ENCODE peak calls at places on chromosomes 1 and 21, in four cellular contexts. One of them, this sample, is unnamed.

GRCh38 chr1:59499273-59499955 is 202.5 kb downstream of the FGGY start:
- DNase-seq in epithelial cell of proximal tubule: no peak
- DNase-seq in kidney epithelial cell: no peak
- DNase-seq in stomach: no peak
- DNase-seq in this sample: no peak

GRCh38 chr1:16093611-16094010 is 20.2 kb upstream of the FAM131C start:
- DNase-seq in epithelial cell of proximal tubule: no peak
- DNase-seq in kidney epithelial cell: no peak
- DNase-seq in stomach: no peak
- DNase-seq in this sample: no peak

GRCh38 chr1:214386747-214387146 is 105.8 kb downstream of the SMYD2 start:
- DNase-seq in epithelial cell of proximal tubule: no peak
- DNase-seq in kidney epithelial cell: no peak
- DNase-seq in stomach: no peak
- DNase-seq in this sample: no peak

GRCh38 chr1:210828996-210829596 is 304.9 kb downstream of the KCNH1 start:
- DNase-seq in epithelial cell of proximal tubule: no peak
- DNase-seq in kidney epithelial cell: no peak
- DNase-seq in stomach: no peak
- DNase-seq in this sample: no peak

GRCh38 chr1:231108500-231109254 is 53.2 kb upstream of the TRIM67 start:
- DNase-seq in epithelial cell of proximal tubule: no peak
- DNase-seq in kidney epithelial cell: no peak
- DNase-seq in stomach: no peak
- DNase-seq in this sample: no peak

GRCh38 chr21:15444118-15444960 is 285.4 kb upstream of the USP25 start:
- DNase-seq in epithelial cell of proximal tubule: no peak
- DNase-seq in kidney epithelial cell: no peak
- DNase-seq in stomach: no peak
- DNase-seq in this sample: no peak

GRCh38 chr1:112698366-112699310 is 8.3 kb downstream of the RHOC start:
- DNase-seq in epithelial cell of proximal tubule: no peak
- DNase-seq in kidney epithelial cell: no peak
- DNase-seq in stomach: peak; percentile 70
- DNase-seq in this sample: no peak

GRCh38 chr1:218242171-218242570 is 42.9 kb upstream of the RRP15 start:
- DNase-seq in epithelial cell of proximal tubule: no peak
- DNase-seq in kidney epithelial cell: no peak
- DNase-seq in stomach: no peak
- DNase-seq in this sample: no peak

GRCh38 chr1:84998642-84999280 is 1.8 kb upstream of the MCOLN2 start:
- DNase-seq in epithelial cell of proximal tubule: no peak
- DNase-seq in kidney epithelial cell: no peak
- DNase-seq in stomach: peak; percentile 30
- DNase-seq in this sample: peak; percentile 4

GRCh38 chr21:45317401-45318145 is 29.9 kb upstream of the POFUT2 start:
- DNase-seq in epithelial cell of proximal tubule: no peak
- DNase-seq in kidney epithelial cell: no peak
- DNase-seq in stomach: no peak
- DNase-seq in this sample: peak; percentile 55

GRCh38 chr21:45466330-45467220 is 61.6 kb downstream of the COL18A1 start:
- DNase-seq in epithelial cell of proximal tubule: no peak
- DNase-seq in kidney epithelial cell: no peak
- DNase-seq in stomach: no peak
- DNase-seq in this sample: no peak

DNA sequence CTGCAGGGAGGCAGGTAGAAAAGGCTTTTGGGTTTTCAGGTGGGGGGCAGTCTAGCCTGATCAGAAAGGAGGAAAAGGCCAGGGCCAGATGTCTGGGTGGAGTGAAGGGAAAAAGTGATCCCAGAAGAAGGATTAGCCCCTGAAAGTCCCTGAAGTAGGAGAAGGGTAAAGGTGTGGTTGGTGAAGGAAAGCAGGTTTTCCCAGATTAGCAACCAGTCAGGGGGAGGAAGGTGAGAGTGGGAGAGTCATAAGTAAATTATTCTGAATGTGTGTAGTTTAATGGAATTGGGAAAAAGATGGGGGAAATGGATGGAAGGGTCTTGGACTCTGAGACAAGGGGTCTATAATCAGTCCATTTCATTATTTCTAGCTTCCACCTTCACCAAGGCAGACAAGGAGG is 647 bp upstream of the SPRR1A start:
- DNase-seq in epithelial cell of proximal tubule: no peak
- DNase-seq in kidney epithelial cell: no peak
- DNase-seq in stomach: no peak
- DNase-seq in this sample: no peak
- TF ChIP-seq CTCF in epithelial cell of proximal tubule: no peak
- TF ChIP-seq CTCF in kidney epithelial cell: no peak
- TF ChIP-seq CTCF in stomach: no peak
- TF ChIP-seq CTCF in this sample: no peak

GRCh38 chr1:223011230-223011856 is 131.7 kb downstream of the TLR5 start:
- DNase-seq in epithelial cell of proximal tubule: no peak
- DNase-seq in kidney epithelial cell: no peak
- DNase-seq in stomach: no peak
- DNase-seq in this sample: no peak
- H3K4me3 ChIP-seq in epithelial cell of proximal tubule: no peak overlapping the region
- H3K4me3 ChIP-seq in kidney epithelial cell: no peak overlapping the region
- H3K4me3 ChIP-seq in stomach: no peak overlapping the region
- H3K4me3 ChIP-seq in this sample: no peak overlapping the region

GRCh38 chr1:200131551-200132125 is 104.1 kb downstream of the NR5A2 start:
- DNase-seq in epithelial cell of proximal tubule: no peak
- DNase-seq in kidney epithelial cell: peak; percentile 10
- DNase-seq in stomach: no peak
- DNase-seq in this sample: no peak
- TF ChIP-seq CTCF in epithelial cell of proximal tubule: no peak
- TF ChIP-seq CTCF in kidney epithelial cell: no peak
- TF ChIP-seq CTCF in stomach: no peak
- TF ChIP-seq CTCF in this sample: no peak

DNA sequence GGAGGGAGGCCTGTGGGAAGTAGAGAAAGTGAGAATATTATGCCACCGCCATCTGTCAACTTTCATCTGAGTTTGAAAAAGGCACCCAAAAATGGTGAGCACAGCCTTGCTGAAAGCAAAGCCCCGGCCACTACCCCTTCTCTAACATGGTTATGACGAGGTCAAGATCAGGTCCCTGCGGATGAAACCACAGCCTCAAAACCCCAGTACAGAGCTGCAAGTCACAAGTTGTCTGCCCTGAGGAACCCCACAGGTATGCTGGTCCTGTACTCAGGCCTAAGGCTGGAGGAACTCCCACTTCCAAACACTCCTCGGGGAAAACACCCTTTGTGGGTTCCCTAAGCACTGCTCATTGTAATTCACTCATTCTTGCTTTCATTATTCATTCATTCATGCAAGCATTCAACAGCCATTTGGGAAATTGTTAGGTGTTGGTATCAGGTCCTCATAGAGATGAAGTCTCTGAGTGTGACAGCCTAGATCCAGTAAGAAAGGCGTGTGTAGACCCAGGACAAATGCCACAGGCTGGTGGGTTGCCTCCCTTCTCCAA is 216.6 kb upstream of the EDN2 start:
- DNase-seq in epithelial cell of proximal tubule: no peak
- DNase-seq in kidney epithelial cell: no peak
- DNase-seq in stomach: no peak
- DNase-seq in this sample: no peak
- H3K4me3 ChIP-seq in epithelial cell of proximal tubule: no peak overlapping the region
- H3K4me3 ChIP-seq in kidney epithelial cell: no peak overlapping the region
- H3K4me3 ChIP-seq in stomach: no peak overlapping the region
- H3K4me3 ChIP-seq in this sample: no peak overlapping the region

DNA sequence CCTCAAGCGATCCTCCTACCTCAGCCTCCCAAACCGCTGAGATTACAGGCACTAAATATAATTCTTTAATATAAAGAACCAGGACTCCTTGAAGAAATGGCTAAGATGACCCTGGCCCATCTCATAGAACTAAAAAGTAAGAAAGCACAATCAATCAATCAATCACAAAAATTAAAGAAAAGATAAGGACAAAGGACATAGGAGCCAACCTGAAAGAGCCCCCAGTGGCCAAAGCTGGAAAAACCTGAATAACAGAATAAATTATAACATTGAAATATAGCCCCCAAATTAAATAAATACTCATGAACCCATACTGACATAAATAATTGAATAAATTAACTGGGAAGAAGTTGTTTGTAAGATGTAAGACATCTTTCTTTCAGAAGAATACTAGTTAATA is 8.9 kb downstream of the NUP210L start:
- DNase-seq in epithelial cell of proximal tubule: no peak
- DNase-seq in kidney epithelial cell: no peak
- DNase-seq in stomach: no peak
- DNase-seq in this sample: no peak
- TF ChIP-seq CTCF in epithelial cell of proximal tubule: peak; percentile 54
- TF ChIP-seq CTCF in kidney epithelial cell: peak; percentile 37
- TF ChIP-seq CTCF in stomach: no peak
- TF ChIP-seq CTCF in this sample: peak; percentile 48

GRCh38 chr21:34862951-34863350 is 186.2 kb downstream of the RUNX1 start:
- DNase-seq in epithelial cell of proximal tubule: no peak
- DNase-seq in kidney epithelial cell: no peak
- DNase-seq in stomach: no peak
- DNase-seq in this sample: no peak

GRCh38 chr21:34864370-34865209 is 184.5 kb downstream of the RUNX1 start:
- DNase-seq in epithelial cell of proximal tubule: no peak
- DNase-seq in kidney epithelial cell: no peak
- DNase-seq in stomach: no peak
- DNase-seq in this sample: no peak

GRCh38 chr21:34867785-34868184 is 181.3 kb downstream of the RUNX1 start:
- DNase-seq in epithelial cell of proximal tubule: no peak
- DNase-seq in kidney epithelial cell: no peak
- DNase-seq in stomach: no peak
- DNase-seq in this sample: no peak

GRCh38 chr21:34869541-34869940 is 179.6 kb downstream of the RUNX1 start:
- DNase-seq in epithelial cell of proximal tubule: no peak
- DNase-seq in kidney epithelial cell: no peak
- DNase-seq in stomach: no peak
- DNase-seq in this sample: no peak

GRCh38 chr21:34865922-34866271 is 183.2 kb downstream of the RUNX1 start:
- DNase-seq in epithelial cell of proximal tubule: no peak
- DNase-seq in kidney epithelial cell: no peak
- DNase-seq in stomach: no peak
- DNase-seq in this sample: no peak
- H3K4me3 ChIP-seq in epithelial cell of proximal tubule: no peak overlapping the region
- H3K4me3 ChIP-seq in kidney epithelial cell: no peak overlapping the region
- H3K4me3 ChIP-seq in stomach: no peak overlapping the region
- H3K4me3 ChIP-seq in this sample: no peak overlapping the region

This sample was measured in astrocyte of the cerebellum.